ENCODE peak calls at places on chromosome 7, in seven cellular contexts. One of them, this sample, is unnamed. For H3K27me3, the result is how much of the 10 kb centered on the place peaks cover.

GRCh38 chr7:150381785-150382122 is 2.6 kb downstream of the ZNF775 start:
- DNase-seq in colonic mucosa: no peak
- DNase-seq in PC-3: no peak
- DNase-seq in left ventricle myocardium inferior: no peak
- DNase-seq in CD4-positive, CD25-positive, alpha-beta regulatory T cell: no peak
- DNase-seq in AG04450: no peak
- DNase-seq in GM23248: no peak
- DNase-seq in this sample: no peak

GRCh38 chr7:46576950-46577349 is 655.9 kb upstream of the IGFBP3 start:
- DNase-seq in colonic mucosa: no peak
- DNase-seq in PC-3: no peak
- DNase-seq in left ventricle myocardium inferior: no peak
- DNase-seq in CD4-positive, CD25-positive, alpha-beta regulatory T cell: no peak
- DNase-seq in AG04450: no peak
- DNase-seq in GM23248: peak
- DNase-seq in this sample: no peak

GRCh38 chr7:158767707-158768106 is 61.6 kb downstream of the ESYT2 start:
- DNase-seq in colonic mucosa: no peak
- DNase-seq in PC-3: no peak
- DNase-seq in left ventricle myocardium inferior: no peak
- DNase-seq in CD4-positive, CD25-positive, alpha-beta regulatory T cell: no peak
- DNase-seq in AG04450: no peak
- DNase-seq in GM23248: no peak
- DNase-seq in this sample: no peak

GRCh38 chr7:2157473-2158279 is 75.1 kb downstream of the MAD1L1 start:
- DNase-seq in colonic mucosa: peak
- DNase-seq in PC-3: peak
- DNase-seq in left ventricle myocardium inferior: peak
- DNase-seq in CD4-positive, CD25-positive, alpha-beta regulatory T cell: no peak
- DNase-seq in AG04450: peak
- DNase-seq in GM23248: peak
- DNase-seq in this sample: no peak

GRCh38 chr7:80542398-80542797 is 30.5 kb upstream of the GNAT3 start:
- DNase-seq in colonic mucosa: no peak
- DNase-seq in PC-3: peak
- DNase-seq in left ventricle myocardium inferior: no peak
- DNase-seq in CD4-positive, CD25-positive, alpha-beta regulatory T cell: no peak
- DNase-seq in AG04450: peak
- DNase-seq in GM23248: peak
- DNase-seq in this sample: no peak

GRCh38 chr7:35969055-35969454 is 168.2 kb downstream of the SEPTIN7 start:
- DNase-seq in colonic mucosa: no peak
- DNase-seq in PC-3: no peak
- DNase-seq in left ventricle myocardium inferior: no peak
- DNase-seq in CD4-positive, CD25-positive, alpha-beta regulatory T cell: no peak
- DNase-seq in AG04450: no peak
- DNase-seq in GM23248: no peak
- DNase-seq in this sample: no peak

GRCh38 chr7:66379761-66380160 is 174.6 kb downstream of the TPST1 start:
- DNase-seq in colonic mucosa: no peak
- DNase-seq in PC-3: peak
- DNase-seq in left ventricle myocardium inferior: no peak
- DNase-seq in CD4-positive, CD25-positive, alpha-beta regulatory T cell: no peak
- DNase-seq in AG04450: no peak
- DNase-seq in GM23248: peak
- DNase-seq in this sample: no peak

GRCh38 chr7:6656413-6656812 is 19.3 kb downstream of the ZNF316 start:
- DNase-seq in colonic mucosa: no peak
- DNase-seq in PC-3: no peak
- DNase-seq in left ventricle myocardium inferior: no peak
- DNase-seq in CD4-positive, CD25-positive, alpha-beta regulatory T cell: no peak
- DNase-seq in AG04450: no peak
- DNase-seq in GM23248: no peak
- DNase-seq in this sample: no peak

GRCh38 chr7:86961686-86962085 is 97.8 kb downstream of the ELAPOR2 start:
- DNase-seq in colonic mucosa: no peak
- DNase-seq in PC-3: no peak
- DNase-seq in left ventricle myocardium inferior: no peak
- DNase-seq in CD4-positive, CD25-positive, alpha-beta regulatory T cell: no peak
- DNase-seq in AG04450: no peak
- DNase-seq in GM23248: peak
- DNase-seq in this sample: no peak

GRCh38 chr7:153858335-153858734 is 193.9 kb upstream of the DPP6 start:
- DNase-seq in colonic mucosa: no peak
- DNase-seq in PC-3: no peak
- DNase-seq in left ventricle myocardium inferior: no peak
- DNase-seq in CD4-positive, CD25-positive, alpha-beta regulatory T cell: no peak
- DNase-seq in AG04450: no peak
- DNase-seq in GM23248: peak
- DNase-seq in this sample: no peak

GRCh38 chr7:39086638-39087360 is 109.1 kb downstream of the POU6F2 start:
- DNase-seq in colonic mucosa: no peak
- DNase-seq in PC-3: no peak
- DNase-seq in left ventricle myocardium inferior: no peak
- DNase-seq in CD4-positive, CD25-positive, alpha-beta regulatory T cell: no peak
- DNase-seq in AG04450: no peak
- DNase-seq in GM23248: no peak
- DNase-seq in this sample: no peak

GRCh38 chr7:5351508-5352265 is 68.9 kb downstream of the SLC29A4 start:
- DNase-seq in colonic mucosa: no peak
- DNase-seq in PC-3: no peak
- DNase-seq in left ventricle myocardium inferior: no peak
- DNase-seq in CD4-positive, CD25-positive, alpha-beta regulatory T cell: no peak
- DNase-seq in AG04450: no peak
- DNase-seq in GM23248: no peak
- DNase-seq in this sample: no peak

GRCh38 chr7:65722361-65722792 is 150.5 kb upstream of the VKORC1L1 start:
- DNase-seq in colonic mucosa: peak
- DNase-seq in PC-3: peak
- DNase-seq in left ventricle myocardium inferior: peak
- DNase-seq in CD4-positive, CD25-positive, alpha-beta regulatory T cell: peak
- DNase-seq in AG04450: no peak
- DNase-seq in GM23248: peak
- DNase-seq in this sample: peak

GRCh38 chr7:43274752-43275151 is 162.3 kb downstream of the HECW1 start:
- DNase-seq in colonic mucosa: no peak
- DNase-seq in PC-3: no peak
- DNase-seq in left ventricle myocardium inferior: no peak
- DNase-seq in CD4-positive, CD25-positive, alpha-beta regulatory T cell: no peak
- DNase-seq in AG04450: no peak
- DNase-seq in GM23248: no peak
- DNase-seq in this sample: no peak

GRCh38 chr7:131284702-131285419 is 42.8 kb upstream of the MKLN1 start:
- DNase-seq in colonic mucosa: no peak
- DNase-seq in PC-3: no peak
- DNase-seq in left ventricle myocardium inferior: peak
- DNase-seq in CD4-positive, CD25-positive, alpha-beta regulatory T cell: no peak
- DNase-seq in AG04450: no peak
- DNase-seq in GM23248: peak
- DNase-seq in this sample: no peak

GRCh38 chr7:155741805-155742204 is 70.5 kb downstream of the SHH start:
- DNase-seq in colonic mucosa: no peak
- DNase-seq in PC-3: no peak
- DNase-seq in left ventricle myocardium inferior: no peak
- DNase-seq in CD4-positive, CD25-positive, alpha-beta regulatory T cell: no peak
- DNase-seq in AG04450: no peak
- DNase-seq in GM23248: no peak
- DNase-seq in this sample: no peak

GRCh38 chr7:130409722-130410072 is 29.4 kb downstream of the CPA1 start:
- DNase-seq in colonic mucosa: no peak
- DNase-seq in PC-3: no peak
- DNase-seq in left ventricle myocardium inferior: no peak
- DNase-seq in CD4-positive, CD25-positive, alpha-beta regulatory T cell: no peak
- DNase-seq in AG04450: no peak
- DNase-seq in GM23248: peak
- DNase-seq in this sample: no peak

GRCh38 chr7:11699666-11700065 is 132.3 kb downstream of the THSD7A start:
- DNase-seq in colonic mucosa: no peak
- DNase-seq in PC-3: no peak
- DNase-seq in left ventricle myocardium inferior: no peak
- DNase-seq in CD4-positive, CD25-positive, alpha-beta regulatory T cell: no peak
- DNase-seq in AG04450: no peak
- DNase-seq in GM23248: no peak
- DNase-seq in this sample: no peak

GRCh38 chr7:128672927-128673517 is 930 bp downstream of the GARIN1A start:
- DNase-seq in colonic mucosa: no peak
- DNase-seq in PC-3: no peak
- DNase-seq in left ventricle myocardium inferior: no peak
- DNase-seq in CD4-positive, CD25-positive, alpha-beta regulatory T cell: peak
- DNase-seq in AG04450: no peak
- DNase-seq in GM23248: peak
- DNase-seq in this sample: peak

GRCh38 chr7:30146127-30146612 is 11.4 kb downstream of the MTURN start:
- DNase-seq in colonic mucosa: no peak
- DNase-seq in PC-3: no peak
- DNase-seq in left ventricle myocardium inferior: no peak
- DNase-seq in CD4-positive, CD25-positive, alpha-beta regulatory T cell: no peak
- DNase-seq in AG04450: no peak
- DNase-seq in GM23248: no peak
- DNase-seq in this sample: no peak

GRCh38 chr7:118836933-118837332 is 612.4 kb downstream of the ANKRD7 start:
- DNase-seq in colonic mucosa: no peak
- DNase-seq in PC-3: no peak
- DNase-seq in left ventricle myocardium inferior: no peak
- DNase-seq in CD4-positive, CD25-positive, alpha-beta regulatory T cell: no peak
- DNase-seq in AG04450: no peak
- DNase-seq in GM23248: no peak
- DNase-seq in this sample: no peak

GRCh38 chr7:47941136-47941844 is 7.0 kb downstream of the PKD1L1 start:
- DNase-seq in colonic mucosa: no peak
- DNase-seq in PC-3: peak
- DNase-seq in left ventricle myocardium inferior: no peak
- DNase-seq in CD4-positive, CD25-positive, alpha-beta regulatory T cell: no peak
- DNase-seq in AG04450: no peak
- DNase-seq in GM23248: peak
- DNase-seq in this sample: no peak

GRCh38 chr7:95407751-95408150 is 11.6 kb upstream of the PON3 start:
- DNase-seq in colonic mucosa: no peak
- DNase-seq in PC-3: no peak
- DNase-seq in left ventricle myocardium inferior: no peak
- DNase-seq in CD4-positive, CD25-positive, alpha-beta regulatory T cell: no peak
- DNase-seq in AG04450: no peak
- DNase-seq in GM23248: no peak
- DNase-seq in this sample: no peak

GRCh38 chr7:95411666-95412065 is 15.5 kb upstream of the PON3 start:
- DNase-seq in colonic mucosa: no peak
- DNase-seq in PC-3: no peak
- DNase-seq in left ventricle myocardium inferior: no peak
- DNase-seq in CD4-positive, CD25-positive, alpha-beta regulatory T cell: no peak
- DNase-seq in AG04450: no peak
- DNase-seq in GM23248: no peak
- DNase-seq in this sample: no peak

GRCh38 chr7:95411036-95411435 is 14.9 kb upstream of the PON3 start:
- DNase-seq in colonic mucosa: no peak
- DNase-seq in PC-3: peak
- DNase-seq in left ventricle myocardium inferior: no peak
- DNase-seq in CD4-positive, CD25-positive, alpha-beta regulatory T cell: no peak
- DNase-seq in AG04450: no peak
- DNase-seq in GM23248: no peak
- DNase-seq in this sample: no peak

GRCh38 chr7:95412075-95412474 is 15.9 kb upstream of the PON3 start:
- DNase-seq in colonic mucosa: no peak
- DNase-seq in PC-3: no peak
- DNase-seq in left ventricle myocardium inferior: no peak
- DNase-seq in CD4-positive, CD25-positive, alpha-beta regulatory T cell: no peak
- DNase-seq in AG04450: no peak
- DNase-seq in GM23248: no peak
- DNase-seq in this sample: no peak
- H3K27ac ChIP-seq in colonic mucosa: no peak
- H3K27ac ChIP-seq in PC-3: no peak
- H3K27ac ChIP-seq in left ventricle myocardium inferior: no peak
- H3K27ac ChIP-seq in CD4-positive, CD25-positive, alpha-beta regulatory T cell: no peak
- H3K27ac ChIP-seq in AG04450: no peak
- H3K27ac ChIP-seq in GM23248: no peak
- H3K27ac ChIP-seq in this sample: no peak

GRCh38 chr7:288671-289101 is 1.3 kb upstream of the FOXL3 start:
- DNase-seq in colonic mucosa: no peak
- DNase-seq in PC-3: no peak
- DNase-seq in left ventricle myocardium inferior: no peak
- DNase-seq in CD4-positive, CD25-positive, alpha-beta regulatory T cell: no peak
- DNase-seq in AG04450: no peak
- DNase-seq in GM23248: no peak
- DNase-seq in this sample: no peak
- H3K27me3 ChIP-seq in colonic mucosa: under half
- H3K27me3 ChIP-seq in PC-3: under half
- H3K27me3 ChIP-seq in left ventricle myocardium inferior: half or more
- H3K27me3 ChIP-seq in CD4-positive, CD25-positive, alpha-beta regulatory T cell: under half
- H3K27me3 ChIP-seq in AG04450: half or more
- H3K27me3 ChIP-seq in GM23248: half or more
- H3K27me3 ChIP-seq in this sample: under half

GRCh38 chr7:82441916-82442478 is 1.6 kb downstream of the CACNA2D1 start:
- DNase-seq in colonic mucosa: no peak
- DNase-seq in PC-3: peak
- DNase-seq in left ventricle myocardium inferior: no peak
- DNase-seq in CD4-positive, CD25-positive, alpha-beta regulatory T cell: no peak
- DNase-seq in AG04450: no peak
- DNase-seq in GM23248: peak
- DNase-seq in this sample: peak
- H3K27ac ChIP-seq in colonic mucosa: no peak
- H3K27ac ChIP-seq in PC-3: no peak
- H3K27ac ChIP-seq in left ventricle myocardium inferior: no peak
- H3K27ac ChIP-seq in CD4-positive, CD25-positive, alpha-beta regulatory T cell: no peak
- H3K27ac ChIP-seq in AG04450: no peak
- H3K27ac ChIP-seq in GM23248: no peak
- H3K27ac ChIP-seq in this sample: no peak

GRCh38 chr7:79455173-79455790 is 1.8 kb upstream of the MAGI2 start:
- DNase-seq in colonic mucosa: no peak
- DNase-seq in PC-3: no peak
- DNase-seq in left ventricle myocardium inferior: peak
- DNase-seq in CD4-positive, CD25-positive, alpha-beta regulatory T cell: no peak
- DNase-seq in AG04450: no peak
- DNase-seq in GM23248: no peak
- DNase-seq in this sample: no peak

GRCh38 chr7:79461660-79462059 is 8.2 kb upstream of the MAGI2 start:
- DNase-seq in colonic mucosa: no peak
- DNase-seq in PC-3: peak
- DNase-seq in left ventricle myocardium inferior: no peak
- DNase-seq in CD4-positive, CD25-positive, alpha-beta regulatory T cell: no peak
- DNase-seq in AG04450: peak
- DNase-seq in GM23248: peak
- DNase-seq in this sample: no peak

GRCh38 chr7:79462334-79462733 is 8.9 kb upstream of the MAGI2 start:
- DNase-seq in colonic mucosa: no peak
- DNase-seq in PC-3: peak
- DNase-seq in left ventricle myocardium inferior: no peak
- DNase-seq in CD4-positive, CD25-positive, alpha-beta regulatory T cell: no peak
- DNase-seq in AG04450: no peak
- DNase-seq in GM23248: no peak
- DNase-seq in this sample: no peak

GRCh38 chr7:79458796-79459195 is 5.3 kb upstream of the MAGI2 start:
- DNase-seq in colonic mucosa: no peak
- DNase-seq in PC-3: no peak
- DNase-seq in left ventricle myocardium inferior: no peak
- DNase-seq in CD4-positive, CD25-positive, alpha-beta regulatory T cell: no peak
- DNase-seq in AG04450: no peak
- DNase-seq in GM23248: peak
- DNase-seq in this sample: no peak

DNA sequence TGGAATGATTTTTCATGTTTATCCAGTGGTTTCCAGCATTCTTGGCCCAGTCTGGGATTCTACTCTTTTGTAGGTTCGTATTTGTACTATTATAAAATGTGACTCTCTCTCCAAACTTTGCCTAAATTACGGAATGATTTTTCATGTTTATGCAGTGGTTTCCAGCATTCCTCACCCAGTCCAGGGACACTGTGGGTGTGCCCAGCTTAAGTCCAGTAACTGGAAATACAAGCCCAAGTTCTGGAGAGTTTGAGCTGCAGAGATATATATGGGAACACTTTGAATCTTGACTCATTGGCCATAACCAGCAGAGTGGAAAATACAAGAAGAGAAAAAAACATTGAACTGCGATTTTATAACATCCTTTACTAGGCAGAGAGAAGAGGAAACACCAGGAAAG is 5.9 kb upstream of the MAGI2 start:
- DNase-seq in colonic mucosa: no peak
- DNase-seq in PC-3: peak
- DNase-seq in left ventricle myocardium inferior: no peak
- DNase-seq in CD4-positive, CD25-positive, alpha-beta regulatory T cell: no peak
- DNase-seq in AG04450: no peak
- DNase-seq in GM23248: peak
- DNase-seq in this sample: no peak
- H3K27me3 ChIP-seq in colonic mucosa: under half
- H3K27me3 ChIP-seq in PC-3: under half
- H3K27me3 ChIP-seq in left ventricle myocardium inferior: under half
- H3K27me3 ChIP-seq in CD4-positive, CD25-positive, alpha-beta regulatory T cell: under half
- H3K27me3 ChIP-seq in AG04450: under half
- H3K27me3 ChIP-seq in GM23248: under half
- H3K27me3 ChIP-seq in this sample: under half